ENCODE peak calls at places on chromosomes 3 and 15, in five cellular contexts. J, U, S, O and Q are unnamed samples.

GRCh38 chr3:126308394-126309125 is 48.6 kb downstream of the KLF15 start:
- DNase-seq in J (no peak), U (no peak), S (no peak), O (no peak), Q (no peak)

GRCh38 chr3:56825579-56826438 is 24.1 kb upstream of the ARHGEF3 start:
- DNase-seq in J (no peak), U (no peak), S (no peak), O (no peak), Q (no peak)

GRCh38 chr3:17179381-17180205 is 294.8 kb downstream of the PLCL2 start:
- DNase-seq in J (no peak), U (peak), S (peak), O (peak), Q (no peak)

GRCh38 chr3:143120716-143121239 is 1.2 kb downstream of the CHST2 start:
- DNase-seq in J (peak), U (no peak), S (no peak), O (peak), Q (peak)

GRCh38 chr3:16512435-16513140 is 911 bp downstream of the RFTN1 start:
- DNase-seq in J (peak), U (no peak), S (no peak), O (peak), Q (no peak)

GRCh38 chr3:39088456-39088855 is 19.0 kb downstream of the GORASP1 start:
- DNase-seq in J (no peak), U (no peak), S (no peak), O (no peak), Q (no peak)

GRCh38 chr3:141754032-141754431 is 9.2 kb upstream of the GRK7 start:
- DNase-seq in J (no peak), U (no peak), S (no peak), O (no peak), Q (no peak)

GRCh38 chr3:45219694-45220093 is 6.4 kb downstream of the TMEM158 start:
- DNase-seq in J (no peak), U (no peak), S (no peak), O (no peak), Q (no peak)

GRCh38 chr3:102531686-102532085 is 96.9 kb downstream of the ZPLD1 start:
- DNase-seq in J (no peak), U (no peak), S (no peak), O (no peak), Q (no peak)

GRCh38 chr3:115388166-115388565 is 235.1 kb upstream of the GAP43 start:
- DNase-seq in J (no peak), U (no peak), S (no peak), O (no peak), Q (no peak)

GRCh38 chr3:88137836-88138235 is 11.9 kb upstream of the C3orf38 start:
- DNase-seq in J (no peak), U (no peak), S (no peak), O (no peak), Q (no peak)

GRCh38 chr3:64861684-64862083 is 173.9 kb upstream of the ADAMTS9 start:
- DNase-seq in J (no peak), U (no peak), S (no peak), O (no peak), Q (no peak)

GRCh38 chr3:169865176-169865800 is 4.4 kb downstream of the LRRC31 start:
- DNase-seq in J (no peak), U (no peak), S (no peak), O (no peak), Q (no peak)

GRCh38 chr3:184160456-184160855 is 5.3 kb downstream of the DVL3 start:
- DNase-seq in J (no peak), U (no peak), S (no peak), O (no peak), Q (no peak)

GRCh38 chr3:57006048-57006709 is 54.3 kb upstream of the SPATA12 start:
- DNase-seq in J (no peak), U (no peak), S (peak), O (no peak), Q (peak)

GRCh38 chr3:138097192-138097829 is 18.1 kb downstream of the DZIP1L start:
- DNase-seq in J (no peak), U (no peak), S (no peak), O (no peak), Q (no peak)

GRCh38 chr3:128620268-128620691 is 30.3 kb downstream of the RPN1 start:
- DNase-seq in J (no peak), U (no peak), S (no peak), O (no peak), Q (no peak)

GRCh38 chr15:35750051-35750450 is 204.1 kb upstream of the DPH6 start:
- DNase-seq in J (no peak), U (no peak), S (no peak), O (no peak), Q (no peak)

GRCh38 chr15:74580538-74581350 is 34.9 kb upstream of the CLK3 start:
- DNase-seq in J (no peak), U (no peak), S (no peak), O (no peak), Q (no peak)

GRCh38 chr15:78702609-78703332 is 61.8 kb upstream of the CHRNB4 start:
- DNase-seq in J (no peak), U (no peak), S (no peak), O (no peak), Q (no peak)

GRCh38 chr3:158731938-158732855 is at the start of gene RARRES1:
- DNase-seq in J (peak), U (peak), S (no peak), O (peak), Q (peak)

GRCh38 chr3:23277688-23278087 is 74.6 kb downstream of the UBE2E2 start:
- DNase-seq in J (no peak), U (no peak), S (no peak), O (no peak), Q (no peak)

GRCh38 chr15:29343229-29343628 is 73.6 kb upstream of the NSMCE3 start:
- DNase-seq in J (no peak), U (no peak), S (no peak), O (no peak), Q (no peak)

GRCh38 chr15:52912172-52912571 is 122.0 kb upstream of the ONECUT1 start:
- DNase-seq in J (no peak), U (no peak), S (no peak), O (no peak), Q (no peak)

GRCh38 chr15:100334015-100334414 is 7.8 kb downstream of the ADAMTS17 start:
- DNase-seq in J (no peak), U (no peak), S (no peak), O (no peak), Q (no peak)